ENCODE peak calls at places on chromosomes 2 and 18, in seven cellular contexts. One of them, this sample, is unnamed.

GRCh38 chr2:224847961-224848850 is 132.0 kb upstream of the CCDC195 start:
- DNase-seq in natural killer cell: no peak
- DNase-seq in endothelial cell: no peak
- DNase-seq in AG04449: peak
- DNase-seq in H9: no peak
- DNase-seq in WERI-Rb-1: peak
- DNase-seq in fibroblast of lung: peak
- DNase-seq in this sample: no peak

GRCh38 chr18:79405781-79406575 is 10.2 kb downstream of the NFATC1 start:
- DNase-seq in natural killer cell: peak
- DNase-seq in endothelial cell: no peak
- DNase-seq in fibroblast of lung: no peak
- DNase-seq in H9: no peak
- DNase-seq in WERI-Rb-1: no peak
- DNase-seq in AG04449: no peak
- DNase-seq in this sample: peak

GRCh38 chr2:8268172-8268783 is 413.6 kb upstream of the ID2 start:
- DNase-seq in WERI-Rb-1: no peak
- DNase-seq in fibroblast of lung: peak
- DNase-seq in AG04449: no peak
- DNase-seq in natural killer cell: no peak
- DNase-seq in endothelial cell: no peak
- DNase-seq in H9: no peak
- DNase-seq in this sample: no peak

GRCh38 chr2:172427990-172428840 is 829 bp downstream of the ITGA6 start:
- DNase-seq in natural killer cell: peak
- DNase-seq in endothelial cell: peak
- DNase-seq in H9: peak
- DNase-seq in WERI-Rb-1: peak
- DNase-seq in fibroblast of lung: peak
- DNase-seq in AG04449: no peak
- DNase-seq in this sample: no peak

GRCh38 chr18:54947115-54947514 is 12.1 kb downstream of the CCDC68 start:
- DNase-seq in endothelial cell: no peak
- DNase-seq in WERI-Rb-1: no peak
- DNase-seq in fibroblast of lung: no peak
- DNase-seq in AG04449: no peak
- DNase-seq in H9: no peak
- DNase-seq in natural killer cell: no peak
- DNase-seq in this sample: no peak

GRCh38 chr2:55408946-55409868 is 10.4 kb downstream of the CCDC88A start:
- DNase-seq in WERI-Rb-1: no peak
- DNase-seq in AG04449: no peak
- DNase-seq in H9: no peak
- DNase-seq in fibroblast of lung: peak
- DNase-seq in endothelial cell: no peak
- DNase-seq in natural killer cell: no peak
- DNase-seq in this sample: no peak

GRCh38 chr2:158778243-158778642 is 16.9 kb upstream of the DAPL1 start:
- DNase-seq in fibroblast of lung: no peak
- DNase-seq in AG04449: no peak
- DNase-seq in endothelial cell: no peak
- DNase-seq in natural killer cell: no peak
- DNase-seq in H9: no peak
- DNase-seq in WERI-Rb-1: no peak
- DNase-seq in this sample: no peak

GRCh38 chr2:145591109-145591809 is 1071.3 kb upstream of the ZEB2 start:
- DNase-seq in endothelial cell: no peak
- DNase-seq in fibroblast of lung: no peak
- DNase-seq in natural killer cell: no peak
- DNase-seq in WERI-Rb-1: no peak
- DNase-seq in H9: no peak
- DNase-seq in AG04449: no peak
- DNase-seq in this sample: no peak

GRCh38 chr18:37484893-37485834 is 80.4 kb downstream of the CELF4 start:
- DNase-seq in WERI-Rb-1: no peak
- DNase-seq in AG04449: no peak
- DNase-seq in H9: peak
- DNase-seq in fibroblast of lung: peak
- DNase-seq in natural killer cell: no peak
- DNase-seq in endothelial cell: peak
- DNase-seq in this sample: peak

GRCh38 chr2:180366481-180366880 is 359.4 kb upstream of the CWC22 start:
- DNase-seq in WERI-Rb-1: no peak
- DNase-seq in fibroblast of lung: no peak
- DNase-seq in AG04449: no peak
- DNase-seq in endothelial cell: no peak
- DNase-seq in natural killer cell: no peak
- DNase-seq in H9: no peak
- DNase-seq in this sample: no peak

GRCh38 chr2:176457486-176457885 is 188.2 kb downstream of the MTX2 start:
- DNase-seq in endothelial cell: no peak
- DNase-seq in fibroblast of lung: no peak
- DNase-seq in natural killer cell: no peak
- DNase-seq in AG04449: no peak
- DNase-seq in WERI-Rb-1: no peak
- DNase-seq in H9: no peak
- DNase-seq in this sample: no peak

GRCh38 chr18:50268022-50268747 is 1.9 kb upstream of the CFAP53 start:
- DNase-seq in AG04449: no peak
- DNase-seq in H9: peak
- DNase-seq in fibroblast of lung: peak
- DNase-seq in endothelial cell: peak
- DNase-seq in WERI-Rb-1: peak
- DNase-seq in natural killer cell: peak
- DNase-seq in this sample: peak

GRCh38 chr2:85589982-85590791 is 5.4 kb upstream of the RNF181 start:
- DNase-seq in fibroblast of lung: peak
- DNase-seq in WERI-Rb-1: no peak
- DNase-seq in natural killer cell: no peak
- DNase-seq in AG04449: peak
- DNase-seq in H9: no peak
- DNase-seq in endothelial cell: peak
- DNase-seq in this sample: no peak

GRCh38 chr2:75162897-75163296 is 36.4 kb downstream of the TACR1 start:
- DNase-seq in H9: no peak
- DNase-seq in AG04449: no peak
- DNase-seq in endothelial cell: no peak
- DNase-seq in fibroblast of lung: no peak
- DNase-seq in WERI-Rb-1: no peak
- DNase-seq in natural killer cell: no peak
- DNase-seq in this sample: peak

GRCh38 chr2:10377747-10378085 is 70.4 kb downstream of the ODC1 start:
- DNase-seq in AG04449: no peak
- DNase-seq in WERI-Rb-1: no peak
- DNase-seq in natural killer cell: no peak
- DNase-seq in fibroblast of lung: no peak
- DNase-seq in endothelial cell: no peak
- DNase-seq in H9: no peak
- DNase-seq in this sample: no peak

GRCh38 chr2:53622141-53622540 is 145.5 kb upstream of the CHAC2 start:
- DNase-seq in WERI-Rb-1: no peak
- DNase-seq in fibroblast of lung: peak
- DNase-seq in AG04449: no peak
- DNase-seq in natural killer cell: no peak
- DNase-seq in endothelial cell: no peak
- DNase-seq in H9: no peak
- DNase-seq in this sample: no peak

GRCh38 chr2:1254662-1255372 is 158.4 kb upstream of the TPO start:
- DNase-seq in AG04449: no peak
- DNase-seq in endothelial cell: no peak
- DNase-seq in WERI-Rb-1: no peak
- DNase-seq in natural killer cell: no peak
- DNase-seq in fibroblast of lung: no peak
- DNase-seq in H9: no peak
- DNase-seq in this sample: no peak

GRCh38 chr2:69619725-69620124 is 23.8 kb downstream of the AAK1 start:
- DNase-seq in WERI-Rb-1: no peak
- DNase-seq in H9: no peak
- DNase-seq in fibroblast of lung: no peak
- DNase-seq in natural killer cell: no peak
- DNase-seq in endothelial cell: no peak
- DNase-seq in AG04449: no peak
- DNase-seq in this sample: no peak

GRCh38 chr2:144479138-144479537 is 40.8 kb downstream of the ZEB2 start:
- DNase-seq in WERI-Rb-1: no peak
- DNase-seq in AG04449: no peak
- DNase-seq in natural killer cell: no peak
- DNase-seq in fibroblast of lung: peak
- DNase-seq in endothelial cell: no peak
- DNase-seq in H9: peak
- DNase-seq in this sample: no peak

GRCh38 chr18:27185025-27185763 is at the start of gene CHST9:
- DNase-seq in endothelial cell: peak
- DNase-seq in AG04449: no peak
- DNase-seq in fibroblast of lung: no peak
- DNase-seq in H9: peak
- DNase-seq in natural killer cell: no peak
- DNase-seq in WERI-Rb-1: peak
- DNase-seq in this sample: peak
- TF ChIP-seq CTCF in endothelial cell: no peak
- TF ChIP-seq CTCF in AG04449: no peak
- TF ChIP-seq CTCF in fibroblast of lung: no peak
- TF ChIP-seq CTCF in H9: no peak
- TF ChIP-seq CTCF in natural killer cell: no peak
- TF ChIP-seq CTCF in WERI-Rb-1: no peak
- TF ChIP-seq CTCF in this sample: no peak

GRCh38 chr2:163467206-163467605 is 268.6 kb downstream of the FIGN start:
- DNase-seq in natural killer cell: no peak
- DNase-seq in H9: no peak
- DNase-seq in WERI-Rb-1: no peak
- DNase-seq in fibroblast of lung: peak
- DNase-seq in endothelial cell: no peak
- DNase-seq in AG04449: no peak
- DNase-seq in this sample: no peak

GRCh38 chr2:163474319-163474744 is 261.5 kb downstream of the FIGN start:
- DNase-seq in fibroblast of lung: no peak
- DNase-seq in AG04449: no peak
- DNase-seq in WERI-Rb-1: no peak
- DNase-seq in endothelial cell: no peak
- DNase-seq in natural killer cell: no peak
- DNase-seq in H9: no peak
- DNase-seq in this sample: no peak

GRCh38 chr2:163469561-163469962 is 266.2 kb downstream of the FIGN start:
- DNase-seq in WERI-Rb-1: no peak
- DNase-seq in AG04449: no peak
- DNase-seq in endothelial cell: no peak
- DNase-seq in H9: no peak
- DNase-seq in fibroblast of lung: peak
- DNase-seq in natural killer cell: no peak
- DNase-seq in this sample: no peak

GRCh38 chr2:163475815-163476214 is 260.0 kb downstream of the FIGN start:
- DNase-seq in fibroblast of lung: no peak
- DNase-seq in natural killer cell: no peak
- DNase-seq in AG04449: no peak
- DNase-seq in endothelial cell: no peak
- DNase-seq in H9: no peak
- DNase-seq in WERI-Rb-1: no peak
- DNase-seq in this sample: no peak

GRCh38 chr2:163471947-163472346 is 263.9 kb downstream of the FIGN start:
- DNase-seq in endothelial cell: no peak
- DNase-seq in H9: no peak
- DNase-seq in AG04449: no peak
- DNase-seq in fibroblast of lung: peak
- DNase-seq in natural killer cell: no peak
- DNase-seq in WERI-Rb-1: no peak
- DNase-seq in this sample: no peak
- TF ChIP-seq CTCF in endothelial cell: no peak
- TF ChIP-seq CTCF in H9: peak
- TF ChIP-seq CTCF in AG04449: peak
- TF ChIP-seq CTCF in fibroblast of lung: peak
- TF ChIP-seq CTCF in natural killer cell: no peak
- TF ChIP-seq CTCF in WERI-Rb-1: peak
- TF ChIP-seq CTCF in this sample: no peak

DNA sequence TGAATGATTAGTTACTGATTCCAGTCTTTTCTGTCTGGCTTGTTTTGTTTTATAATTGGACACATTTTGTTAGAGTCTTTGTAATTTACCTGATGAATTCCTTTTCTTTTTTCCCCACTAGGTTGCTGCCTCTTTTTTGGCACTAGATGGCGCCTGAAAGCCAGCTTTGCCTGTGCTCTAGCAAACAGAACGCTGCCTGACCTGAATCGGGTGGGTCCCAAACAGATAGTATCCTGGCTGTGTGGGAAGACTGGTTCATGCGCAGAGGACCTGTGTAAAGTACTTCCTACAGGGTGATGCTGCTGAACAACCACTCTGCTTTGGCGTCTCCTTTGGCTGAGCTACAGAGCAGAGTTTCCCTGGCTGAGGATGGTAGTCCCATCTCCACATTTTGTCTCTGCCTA is 288.2 kb downstream of the IKZF2 start:
- DNase-seq in AG04449: no peak
- DNase-seq in endothelial cell: peak
- DNase-seq in H9: peak
- DNase-seq in WERI-Rb-1: peak
- DNase-seq in natural killer cell: no peak
- DNase-seq in fibroblast of lung: peak
- DNase-seq in this sample: peak
- TF ChIP-seq CTCF in AG04449: peak
- TF ChIP-seq CTCF in endothelial cell: peak
- TF ChIP-seq CTCF in H9: peak
- TF ChIP-seq CTCF in WERI-Rb-1: peak
- TF ChIP-seq CTCF in natural killer cell: peak
- TF ChIP-seq CTCF in fibroblast of lung: peak
- TF ChIP-seq CTCF in this sample: peak

GRCh38 chr2:202158796-202159195 is 79.6 kb downstream of the SUMO1 start:
- DNase-seq in endothelial cell: no peak
- DNase-seq in fibroblast of lung: peak
- DNase-seq in AG04449: no peak
- DNase-seq in natural killer cell: no peak
- DNase-seq in WERI-Rb-1: peak
- DNase-seq in H9: no peak
- DNase-seq in this sample: no peak
- TF ChIP-seq CTCF in endothelial cell: no peak
- TF ChIP-seq CTCF in fibroblast of lung: no peak
- TF ChIP-seq CTCF in AG04449: peak
- TF ChIP-seq CTCF in natural killer cell: no peak
- TF ChIP-seq CTCF in WERI-Rb-1: peak
- TF ChIP-seq CTCF in H9: peak
- TF ChIP-seq CTCF in this sample: no peak

This sample was measured in GM13976.